ENCODE peak calls at places on chromosomes 3 and 15, in eight cellular contexts. V, C, U, P, B, Q, M and R are unnamed samples.

GRCh38 chr15:51782357-51782896 is 31.0 kb downstream of the TMOD2 start:
- DNase-seq in V (no peak), C (peak), U (peak), P (no peak), B (no peak), Q (no peak), M (peak), R (no peak)

GRCh38 chr15:90142216-90143175 is 40.2 kb upstream of the IDH2 start:
- DNase-seq in V (no peak), C (no peak), U (no peak), P (no peak), B (no peak), Q (no peak), M (no peak), R (no peak)

GRCh38 chr3:12898980-12899755 is 57.8 kb upstream of the RPL32 start:
- DNase-seq in V (no peak), C (no peak), U (no peak), P (no peak), B (no peak), Q (peak), M (no peak), R (no peak)

GRCh38 chr3:129611812-129612349 is 5.4 kb upstream of the PLXND1 start:
- DNase-seq in V (peak), C (no peak), U (no peak), P (no peak), B (no peak), Q (peak), M (no peak), R (no peak)

GRCh38 chr3:46926871-46927717 is 49.5 kb downstream of the CCDC12 start:
- DNase-seq in V (no peak), C (no peak), U (no peak), P (no peak), B (peak), Q (no peak), M (no peak), R (no peak)

GRCh38 chr15:82159922-82160321 is 102.6 kb downstream of the EFL1 start:
- DNase-seq in V (peak), C (peak), U (peak), P (peak), B (no peak), Q (no peak), M (peak), R (peak)

GRCh38 chr15:62994975-62995730 is 47.4 kb upstream of the TPM1 start:
- DNase-seq in V (peak), C (peak), U (no peak), P (no peak), B (no peak), Q (no peak), M (peak), R (no peak)

GRCh38 chr3:127750226-127751031 is 71.9 kb downstream of the MGLL start:
- DNase-seq in V (peak), C (peak), U (no peak), P (peak), B (no peak), Q (no peak), M (peak), R (no peak)

GRCh38 chr3:55828712-55829111 is 341.6 kb upstream of the WNT5A start:
- DNase-seq in V (peak), C (peak), U (no peak), P (no peak), B (no peak), Q (no peak), M (no peak), R (no peak)

GRCh38 chr3:129002573-129003569 is 1.8 kb downstream of the EFCC1 start:
- DNase-seq in V (no peak), C (no peak), U (no peak), P (no peak), B (no peak), Q (no peak), M (no peak), R (no peak)

GRCh38 chr15:84600331-84600686 is 500 bp upstream of the ZSCAN2 start:
- DNase-seq in V (peak), C (peak), U (peak), P (no peak), B (peak), Q (peak), M (peak), R (peak)

GRCh38 chr3:13177236-13177635 is 104.0 kb upstream of the IQSEC1 start:
- DNase-seq in V (no peak), C (no peak), U (no peak), P (no peak), B (no peak), Q (no peak), M (no peak), R (no peak)

DNA sequence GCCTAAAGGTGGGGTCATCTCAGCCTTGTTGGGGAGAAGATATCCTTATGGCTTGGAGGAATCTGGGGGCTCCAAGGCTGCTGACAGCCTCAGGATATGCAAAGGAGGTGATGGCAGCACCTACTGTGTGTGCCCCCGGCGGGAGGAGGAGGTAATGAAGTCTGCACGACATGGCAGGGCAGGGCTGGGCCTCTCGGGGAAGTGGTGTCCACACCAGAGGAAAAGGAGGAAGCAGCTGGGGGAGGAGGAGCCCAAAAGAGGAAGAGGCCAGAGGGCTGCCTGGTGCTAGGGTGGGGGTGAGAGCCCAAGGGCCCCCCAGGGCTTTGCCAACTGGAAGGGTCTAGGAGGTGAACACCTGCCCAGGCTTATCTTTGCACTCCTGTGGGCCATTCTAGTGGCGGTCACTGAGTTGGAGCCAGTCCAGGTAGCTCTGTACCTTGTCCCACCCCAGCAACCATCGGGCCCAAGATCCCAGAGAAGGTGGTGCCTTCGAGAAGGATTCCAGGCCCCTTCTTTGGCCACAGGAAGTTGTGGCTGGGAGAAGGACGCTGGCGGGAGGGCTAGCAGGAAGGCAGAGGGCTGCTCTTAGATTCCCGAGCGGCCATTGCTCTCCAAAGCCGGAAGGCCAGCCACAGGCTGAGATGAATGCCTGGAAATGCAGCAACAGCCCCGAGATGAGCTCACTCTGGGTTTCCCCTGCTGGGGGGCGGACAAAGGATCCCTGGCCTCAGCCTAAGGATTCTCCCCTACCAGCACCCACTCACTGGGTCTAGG is 7.0 kb downstream of the GNAI2 start:
- DNase-seq in V (peak), C (no peak), U (no peak), P (no peak), B (peak), Q (peak), M (peak), R (no peak)
- H3K4me3 ChIP-seq in V (peak), C (no peak), U (no peak), P (no peak), B (peak), Q (no peak), M (no peak), R (no peak)

DNA sequence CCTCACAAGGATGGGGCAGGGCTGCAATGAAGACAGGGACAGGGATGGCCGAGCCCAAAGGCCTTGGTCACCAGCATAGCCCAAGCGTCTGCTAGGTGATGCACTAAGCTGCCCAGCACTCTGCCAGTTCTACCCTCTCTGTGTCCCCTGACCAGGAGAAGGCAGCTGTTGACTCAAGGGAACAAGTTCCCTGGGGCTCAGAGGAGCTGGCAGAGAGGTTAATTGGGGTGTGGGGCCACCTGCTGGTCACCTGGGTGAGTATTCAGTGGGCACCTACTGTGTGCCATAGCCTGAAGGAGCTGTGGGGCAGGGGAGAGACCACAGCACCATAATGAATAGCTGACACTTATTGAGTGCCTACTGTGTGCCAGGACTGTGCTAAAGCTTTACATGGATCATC is 22.0 kb upstream of the DOCK3 start:
- DNase-seq in V (no peak), C (peak), U (no peak), P (no peak), B (peak), Q (no peak), M (peak), R (no peak)
- TF ChIP-seq CTCF in V (peak), C (peak), U (peak), P (peak), B (no peak), Q (peak), M (peak), R (peak)

GRCh38 chr3:132134611-132135010 is 99.8 kb upstream of the CPNE4 start:
- DNase-seq in V (peak), C (peak), U (no peak), P (peak), B (no peak), Q (no peak), M (peak), R (peak)

GRCh38 chr3:132135628-132136333 is 101.0 kb upstream of the CPNE4 start:
- DNase-seq in V (peak), C (peak), U (peak), P (peak), B (no peak), Q (no peak), M (peak), R (peak)

GRCh38 chr3:132136334-132136716 is 101.5 kb upstream of the CPNE4 start:
- DNase-seq in V (no peak), C (no peak), U (no peak), P (no peak), B (no peak), Q (no peak), M (no peak), R (no peak)
- H3K4me3 ChIP-seq in V (no peak), C (peak), U (no peak), P (peak), B (no peak), Q (no peak), M (no peak), R (no peak)

GRCh38 chr3:31692714-31693113 is 160.0 kb downstream of the STT3B start:
- DNase-seq in V (no peak), C (no peak), U (no peak), P (no peak), B (no peak), Q (no peak), M (no peak), R (no peak)
- TF ChIP-seq CTCF in V (no peak), C (peak), U (no peak), P (no peak), B (no peak), Q (no peak), M (no peak), R (no peak)

GRCh38 chr15:66620744-66621344 is 55.0 kb upstream of the LCTL start:
- DNase-seq in V (no peak), C (no peak), U (no peak), P (no peak), B (no peak), Q (no peak), M (no peak), R (no peak)

GRCh38 chr15:66623801-66624453 is 58.1 kb upstream of the LCTL start:
- DNase-seq in V (no peak), C (no peak), U (no peak), P (no peak), B (no peak), Q (no peak), M (peak), R (no peak)

GRCh38 chr15:66622677-66623076 is 56.9 kb upstream of the LCTL start:
- DNase-seq in V (no peak), C (no peak), U (no peak), P (no peak), B (no peak), Q (no peak), M (peak), R (no peak)

GRCh38 chr15:66619152-66619903 is 53.5 kb upstream of the LCTL start:
- DNase-seq in V (peak), C (peak), U (peak), P (no peak), B (peak), Q (peak), M (peak), R (peak)

DNA sequence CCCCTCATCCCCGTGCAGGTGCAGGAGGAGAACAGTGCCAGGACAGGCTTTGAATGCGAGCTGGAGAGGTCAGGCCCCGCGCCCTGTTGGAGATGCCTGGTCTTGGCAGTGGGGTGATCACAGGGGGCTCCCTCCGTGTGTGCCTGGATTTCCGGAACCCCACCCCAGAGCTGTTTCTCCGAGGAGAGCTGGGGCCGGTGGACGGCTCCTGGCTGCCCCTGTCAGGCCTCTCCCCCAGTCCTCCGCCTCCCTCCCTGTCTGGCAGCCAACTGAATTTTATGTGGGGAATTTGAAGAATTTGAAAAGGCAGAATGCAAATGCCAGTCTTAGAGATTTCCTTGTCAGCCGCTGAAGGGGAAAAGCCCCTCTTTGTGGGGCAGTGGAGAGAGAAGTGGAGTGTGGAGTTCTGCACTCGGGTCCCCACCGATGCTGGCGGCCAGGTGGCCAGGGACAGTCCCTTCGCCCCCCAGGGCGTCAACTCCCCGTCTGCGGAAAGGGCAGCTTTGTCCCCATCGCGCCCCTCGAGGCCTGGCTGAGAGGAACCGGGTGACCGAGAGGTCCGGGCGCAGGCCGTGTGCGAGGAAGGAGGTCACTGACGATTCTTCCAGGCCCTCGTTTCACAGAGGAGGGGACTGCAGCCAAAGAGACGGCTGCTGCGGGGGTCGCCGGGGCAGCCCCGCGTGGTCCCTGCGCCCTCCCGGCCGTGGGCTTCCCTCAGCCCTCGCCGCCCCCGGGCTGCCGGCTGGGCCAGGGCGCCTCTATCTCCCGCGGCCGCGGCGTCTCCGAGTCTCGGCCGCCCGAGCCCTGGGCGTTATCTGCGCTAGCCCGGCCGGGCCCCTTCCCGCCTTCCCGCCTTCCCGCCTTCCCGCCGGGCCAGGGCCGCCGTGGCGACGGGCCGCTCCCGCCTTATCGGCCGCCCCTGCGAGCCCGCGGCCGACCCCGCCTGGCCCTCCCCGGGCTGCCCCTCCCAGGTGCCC is 56.0 kb upstream of the LCTL start:
- DNase-seq in V (peak), C (no peak), U (no peak), P (no peak), B (no peak), Q (no peak), M (no peak), R (no peak)
- H3K4me3 ChIP-seq in V (no peak), C (no peak), U (no peak), P (no peak), B (peak), Q (peak), M (no peak), R (no peak)

GRCh38 chr3:117017135-117017990 is 307.8 kb downstream of the TUSC7 start:
- DNase-seq in V (no peak), C (no peak), U (no peak), P (no peak), B (no peak), Q (no peak), M (peak), R (no peak)

GRCh38 chr3:117018622-117019021 is 309.0 kb downstream of the TUSC7 start:
- DNase-seq in V (no peak), C (no peak), U (no peak), P (no peak), B (no peak), Q (no peak), M (peak), R (no peak)

GRCh38 chr3:117011687-117012250 is 302.2 kb downstream of the TUSC7 start:
- DNase-seq in V (no peak), C (no peak), U (no peak), P (no peak), B (no peak), Q (no peak), M (peak), R (no peak)

GRCh38 chr3:117019082-117019713 is 309.6 kb downstream of the TUSC7 start:
- DNase-seq in V (peak), C (peak), U (no peak), P (peak), B (peak), Q (no peak), M (peak), R (peak)

GRCh38 chr3:117016359-117016758 is 306.8 kb downstream of the TUSC7 start:
- DNase-seq in V (no peak), C (no peak), U (no peak), P (no peak), B (no peak), Q (no peak), M (no peak), R (no peak)
- TF ChIP-seq CTCF in V (no peak), C (no peak), U (no peak), P (no peak), B (no peak), Q (no peak), M (no peak), R (no peak)

GRCh38 chr3:196638922-196639516 is 475 bp upstream of the NRROS start:
- DNase-seq in V (no peak), C (no peak), U (no peak), P (no peak), B (no peak), Q (no peak), M (no peak), R (no peak)
- H3K4me3 ChIP-seq in V (peak), C (no peak), U (no peak), P (no peak), B (peak), Q (peak), M (peak), R (peak)

GRCh38 chr3:124395165-124395564 is 335.1 kb upstream of the UMPS start:
- DNase-seq in V (peak), C (no peak), U (no peak), P (no peak), B (no peak), Q (no peak), M (no peak), R (no peak)

GRCh38 chr3:124391774-124392173 is 338.5 kb upstream of the UMPS start:
- DNase-seq in V (no peak), C (no peak), U (no peak), P (no peak), B (no peak), Q (no peak), M (no peak), R (no peak)

GRCh38 chr3:124396397-124396796 is 333.9 kb upstream of the UMPS start:
- DNase-seq in V (no peak), C (peak), U (no peak), P (no peak), B (no peak), Q (no peak), M (no peak), R (no peak)

GRCh38 chr3:124395584-124396340 is 334.5 kb upstream of the UMPS start:
- DNase-seq in V (no peak), C (no peak), U (no peak), P (no peak), B (no peak), Q (peak), M (peak), R (no peak)

GRCh38 chr3:124393340-124393739 is 336.9 kb upstream of the UMPS start:
- DNase-seq in V (no peak), C (no peak), U (no peak), P (no peak), B (no peak), Q (no peak), M (no peak), R (no peak)
- TF ChIP-seq CTCF in V (no peak), C (no peak), U (no peak), P (no peak), B (no peak), Q (no peak), M (no peak), R (no peak)

GRCh38 chr15:40308844-40309189 is 1.1 kb upstream of the PLCB2 start:
- DNase-seq in V (no peak), C (no peak), U (no peak), P (no peak), B (no peak), Q (peak), M (no peak), R (no peak)
- H3K4me3 ChIP-seq in V (no peak), C (no peak), U (no peak), P (no peak), B (peak), Q (no peak), M (no peak), R (no peak)